ENCODE peak calls at places on chromosomes 5 and 9, in seven cellular contexts. One of them, this sample, is unnamed.

GRCh38 chr9:129237195-129237611 is 59.1 kb upstream of the IER5L start:
- DNase-seq in GM23338: peak; percentile 44
- DNase-seq in Caco-2: no peak
- DNase-seq in body of pancreas: no peak
- DNase-seq in foreskin fibroblast: peak; percentile 51
- DNase-seq in tibial nerve: no peak
- DNase-seq in left ventricle myocardium inferior: no peak
- DNase-seq in this sample: peak; percentile 20

GRCh38 chr5:58187473-58188286 is 272.2 kb downstream of the PLK2 start:
- DNase-seq in GM23338: no peak
- DNase-seq in Caco-2: no peak
- DNase-seq in body of pancreas: no peak
- DNase-seq in foreskin fibroblast: no peak
- DNase-seq in tibial nerve: no peak
- DNase-seq in left ventricle myocardium inferior: no peak
- DNase-seq in this sample: no peak

GRCh38 chr5:68652507-68652906 is 437.0 kb downstream of the PIK3R1 start:
- DNase-seq in GM23338: no peak
- DNase-seq in Caco-2: no peak
- DNase-seq in body of pancreas: no peak
- DNase-seq in foreskin fibroblast: peak; percentile 80
- DNase-seq in tibial nerve: peak; percentile 48
- DNase-seq in left ventricle myocardium inferior: no peak
- DNase-seq in this sample: peak; percentile 62

GRCh38 chr5:179436321-179437122 is 91.3 kb upstream of the ADAMTS2 start:
- DNase-seq in GM23338: no peak
- DNase-seq in Caco-2: no peak
- DNase-seq in body of pancreas: no peak
- DNase-seq in foreskin fibroblast: no peak
- DNase-seq in tibial nerve: no peak
- DNase-seq in left ventricle myocardium inferior: no peak
- DNase-seq in this sample: no peak

GRCh38 chr9:123420560-123421210 is 64.7 kb downstream of the CRB2 start:
- DNase-seq in GM23338: no peak
- DNase-seq in Caco-2: no peak
- DNase-seq in body of pancreas: no peak
- DNase-seq in foreskin fibroblast: no peak
- DNase-seq in tibial nerve: no peak
- DNase-seq in left ventricle myocardium inferior: no peak
- DNase-seq in this sample: no peak

GRCh38 chr5:17379188-17379951 is 118.7 kb upstream of the TAF11L2 start:
- DNase-seq in GM23338: no peak
- DNase-seq in Caco-2: no peak
- DNase-seq in body of pancreas: no peak
- DNase-seq in foreskin fibroblast: no peak
- DNase-seq in tibial nerve: no peak
- DNase-seq in left ventricle myocardium inferior: no peak
- DNase-seq in this sample: no peak

GRCh38 chr9:15142903-15143534 is 164.0 kb downstream of the TTC39B start:
- DNase-seq in GM23338: peak; percentile 86
- DNase-seq in Caco-2: peak; percentile 22
- DNase-seq in body of pancreas: no peak
- DNase-seq in foreskin fibroblast: peak; percentile 42
- DNase-seq in tibial nerve: no peak
- DNase-seq in left ventricle myocardium inferior: no peak
- DNase-seq in this sample: peak; percentile 48

GRCh38 chr5:171470420-171470819 is 51.0 kb downstream of the FGF18 start:
- DNase-seq in GM23338: no peak
- DNase-seq in Caco-2: no peak
- DNase-seq in body of pancreas: no peak
- DNase-seq in foreskin fibroblast: no peak
- DNase-seq in tibial nerve: no peak
- DNase-seq in left ventricle myocardium inferior: no peak
- DNase-seq in this sample: no peak

GRCh38 chr9:133969681-133970580 is 22.2 kb downstream of the VAV2 start:
- DNase-seq in GM23338: no peak
- DNase-seq in Caco-2: no peak
- DNase-seq in body of pancreas: no peak
- DNase-seq in foreskin fibroblast: no peak
- DNase-seq in tibial nerve: no peak
- DNase-seq in left ventricle myocardium inferior: no peak
- DNase-seq in this sample: no peak

GRCh38 chr5:180333661-180334060 is 19.5 kb downstream of the GFPT2 start:
- DNase-seq in GM23338: no peak
- DNase-seq in Caco-2: no peak
- DNase-seq in body of pancreas: no peak
- DNase-seq in foreskin fibroblast: peak; percentile 82
- DNase-seq in tibial nerve: no peak
- DNase-seq in left ventricle myocardium inferior: no peak
- DNase-seq in this sample: no peak

GRCh38 chr5:88732862-88733261 is 150.1 kb downstream of the MEF2C start:
- DNase-seq in GM23338: no peak
- DNase-seq in Caco-2: no peak
- DNase-seq in body of pancreas: no peak
- DNase-seq in foreskin fibroblast: no peak
- DNase-seq in tibial nerve: no peak
- DNase-seq in left ventricle myocardium inferior: no peak
- DNase-seq in this sample: no peak

GRCh38 chr9:112180387-112180881 is 5.3 kb upstream of the SUSD1 start:
- DNase-seq in GM23338: no peak
- DNase-seq in Caco-2: peak; percentile 57
- DNase-seq in body of pancreas: no peak
- DNase-seq in foreskin fibroblast: no peak
- DNase-seq in tibial nerve: no peak
- DNase-seq in left ventricle myocardium inferior: no peak
- DNase-seq in this sample: peak; percentile 27

GRCh38 chr5:71782771-71783770 is 64.0 kb downstream of the CARTPT start:
- DNase-seq in GM23338: peak; percentile 97
- DNase-seq in Caco-2: peak; percentile 68
- DNase-seq in body of pancreas: peak; percentile 69
- DNase-seq in foreskin fibroblast: peak; percentile 63
- DNase-seq in tibial nerve: peak; percentile 91
- DNase-seq in left ventricle myocardium inferior: peak; percentile 80
- DNase-seq in this sample: peak; percentile 77

GRCh38 chr5:109945097-109945678 is 255.5 kb downstream of the MAN2A1 start:
- DNase-seq in GM23338: no peak
- DNase-seq in Caco-2: no peak
- DNase-seq in body of pancreas: no peak
- DNase-seq in foreskin fibroblast: no peak
- DNase-seq in tibial nerve: no peak
- DNase-seq in left ventricle myocardium inferior: no peak
- DNase-seq in this sample: no peak

DNA sequence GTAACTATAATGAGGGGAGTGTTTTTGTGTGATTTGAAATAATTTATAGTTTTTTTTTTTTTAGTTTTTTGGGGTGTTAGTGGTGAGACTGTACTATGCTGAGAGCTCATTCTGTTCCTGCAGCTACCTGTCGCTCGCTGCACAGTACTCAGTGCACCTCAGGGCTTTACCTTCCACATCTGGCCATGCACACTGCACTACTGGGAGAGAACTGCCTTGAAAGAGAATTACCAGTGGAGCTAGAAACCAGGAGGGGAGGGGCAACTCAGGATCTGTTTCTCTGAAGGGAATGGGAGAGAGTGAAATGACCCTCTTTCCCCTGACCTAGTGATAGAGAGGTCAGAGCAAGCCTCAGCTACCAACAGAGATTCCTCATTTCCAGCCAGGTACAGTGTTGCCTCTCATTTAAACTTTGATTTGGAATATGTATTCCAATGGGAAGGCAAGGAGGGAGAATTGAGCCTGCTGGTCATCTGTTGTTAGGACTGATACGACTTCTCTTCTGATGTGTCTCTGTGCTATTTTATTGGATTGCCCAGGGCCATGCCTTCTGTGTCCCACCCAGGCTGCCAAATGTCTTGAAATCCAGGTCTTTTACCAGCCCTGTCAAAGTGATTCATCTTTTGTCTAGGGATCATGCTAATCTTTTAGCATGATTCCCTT is 8.9 kb downstream of the ATG10 start:
- DNase-seq in GM23338: peak; percentile 55
- DNase-seq in Caco-2: no peak
- DNase-seq in body of pancreas: no peak
- DNase-seq in foreskin fibroblast: no peak
- DNase-seq in tibial nerve: no peak
- DNase-seq in left ventricle myocardium inferior: no peak
- DNase-seq in this sample: no peak
- H3K4me3 ChIP-seq in GM23338: peak overlapping the region; percentile 1
- H3K4me3 ChIP-seq in Caco-2: no peak overlapping the region
- H3K4me3 ChIP-seq in body of pancreas: no peak overlapping the region
- H3K4me3 ChIP-seq in foreskin fibroblast: no peak overlapping the region
- H3K4me3 ChIP-seq in tibial nerve: no peak overlapping the region
- H3K4me3 ChIP-seq in left ventricle myocardium inferior: no peak overlapping the region
- H3K4me3 ChIP-seq in this sample: no peak overlapping the region

GRCh38 chr9:81613002-81613750 is 76.2 kb downstream of the TLE1 start:
- DNase-seq in GM23338: no peak
- DNase-seq in Caco-2: peak; percentile 9
- DNase-seq in body of pancreas: no peak
- DNase-seq in foreskin fibroblast: peak; percentile 85
- DNase-seq in tibial nerve: no peak
- DNase-seq in left ventricle myocardium inferior: peak; percentile 45
- DNase-seq in this sample: no peak
- H3K4me3 ChIP-seq in GM23338: no peak overlapping the region
- H3K4me3 ChIP-seq in Caco-2: no peak overlapping the region
- H3K4me3 ChIP-seq in body of pancreas: no peak overlapping the region
- H3K4me3 ChIP-seq in foreskin fibroblast: peak overlapping the region; percentile 4
- H3K4me3 ChIP-seq in tibial nerve: no peak overlapping the region
- H3K4me3 ChIP-seq in left ventricle myocardium inferior: no peak overlapping the region
- H3K4me3 ChIP-seq in this sample: no peak overlapping the region

GRCh38 chr5:40911278-40911677 is 2.0 kb downstream of the C7 start:
- DNase-seq in GM23338: no peak
- DNase-seq in Caco-2: no peak
- DNase-seq in body of pancreas: no peak
- DNase-seq in foreskin fibroblast: no peak
- DNase-seq in tibial nerve: no peak
- DNase-seq in left ventricle myocardium inferior: peak; percentile 51
- DNase-seq in this sample: no peak
- H3K4me3 ChIP-seq in GM23338: no peak overlapping the region
- H3K4me3 ChIP-seq in Caco-2: no peak overlapping the region
- H3K4me3 ChIP-seq in body of pancreas: no peak overlapping the region
- H3K4me3 ChIP-seq in foreskin fibroblast: no peak overlapping the region
- H3K4me3 ChIP-seq in tibial nerve: no peak overlapping the region
- H3K4me3 ChIP-seq in left ventricle myocardium inferior: peak overlapping the region; percentile 51
- H3K4me3 ChIP-seq in this sample: no peak overlapping the region

GRCh38 chr5:98530224-98530623 is 243.2 kb upstream of the RGMB start:
- DNase-seq in GM23338: no peak
- DNase-seq in Caco-2: no peak
- DNase-seq in body of pancreas: no peak
- DNase-seq in foreskin fibroblast: no peak
- DNase-seq in tibial nerve: no peak
- DNase-seq in left ventricle myocardium inferior: no peak
- DNase-seq in this sample: no peak
- H3K4me3 ChIP-seq in GM23338: no peak overlapping the region
- H3K4me3 ChIP-seq in Caco-2: no peak overlapping the region
- H3K4me3 ChIP-seq in body of pancreas: no peak overlapping the region
- H3K4me3 ChIP-seq in foreskin fibroblast: no peak overlapping the region
- H3K4me3 ChIP-seq in tibial nerve: no peak overlapping the region
- H3K4me3 ChIP-seq in left ventricle myocardium inferior: no peak overlapping the region
- H3K4me3 ChIP-seq in this sample: no peak overlapping the region

GRCh38 chr9:91037511-91038482 is 236.2 kb downstream of the SYK start:
- DNase-seq in GM23338: no peak
- DNase-seq in Caco-2: peak; percentile 35
- DNase-seq in body of pancreas: peak; percentile 66
- DNase-seq in foreskin fibroblast: peak; percentile 92
- DNase-seq in tibial nerve: peak; percentile 56
- DNase-seq in left ventricle myocardium inferior: no peak
- DNase-seq in this sample: peak; percentile 98
- H3K4me3 ChIP-seq in GM23338: no peak overlapping the region
- H3K4me3 ChIP-seq in Caco-2: no peak overlapping the region
- H3K4me3 ChIP-seq in body of pancreas: no peak overlapping the region
- H3K4me3 ChIP-seq in foreskin fibroblast: no peak overlapping the region
- H3K4me3 ChIP-seq in tibial nerve: no peak overlapping the region
- H3K4me3 ChIP-seq in left ventricle myocardium inferior: peak overlapping the region; percentile 24
- H3K4me3 ChIP-seq in this sample: no peak overlapping the region

DNA sequence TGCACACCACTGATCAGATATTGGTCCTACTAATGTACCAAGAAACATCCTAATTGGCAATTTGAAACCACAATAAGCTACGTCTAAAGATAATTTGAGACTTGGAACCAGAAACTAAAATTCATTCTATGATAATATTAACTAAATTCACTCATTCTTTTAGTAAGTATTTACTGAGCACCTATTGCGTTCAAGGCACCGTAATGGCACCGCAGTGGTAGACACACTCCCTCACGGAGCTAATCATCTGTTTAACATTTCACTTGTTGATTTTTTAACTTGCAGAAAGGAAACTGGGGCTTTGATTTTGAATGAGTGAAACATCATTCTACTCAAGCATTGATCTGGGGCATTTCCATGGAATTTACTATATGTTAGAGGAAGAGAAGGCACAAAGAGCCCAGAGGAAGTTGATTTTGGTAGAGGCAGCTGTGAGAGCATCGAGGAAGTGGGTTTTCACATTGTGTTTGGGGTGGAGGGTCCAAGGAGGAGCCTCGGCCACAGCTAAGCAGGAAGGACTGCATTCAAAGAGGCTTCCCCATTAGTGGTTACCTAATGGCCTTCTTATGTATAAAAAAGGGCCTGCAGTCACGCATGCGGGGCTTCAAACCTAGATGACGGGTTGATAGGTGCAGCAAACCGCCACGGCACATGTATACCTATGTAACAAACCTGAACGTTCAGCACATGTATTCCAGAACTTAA is 7.1 kb downstream of the RAPGEF1 start:
- DNase-seq in GM23338: peak; percentile 47
- DNase-seq in Caco-2: no peak
- DNase-seq in body of pancreas: no peak
- DNase-seq in foreskin fibroblast: no peak
- DNase-seq in tibial nerve: no peak
- DNase-seq in left ventricle myocardium inferior: no peak
- DNase-seq in this sample: peak; percentile 55
- H3K4me3 ChIP-seq in GM23338: no peak overlapping the region
- H3K4me3 ChIP-seq in Caco-2: no peak overlapping the region
- H3K4me3 ChIP-seq in body of pancreas: no peak overlapping the region
- H3K4me3 ChIP-seq in foreskin fibroblast: no peak overlapping the region
- H3K4me3 ChIP-seq in tibial nerve: no peak overlapping the region
- H3K4me3 ChIP-seq in left ventricle myocardium inferior: no peak overlapping the region
- H3K4me3 ChIP-seq in this sample: no peak overlapping the region

This sample was measured in small intestine.